ENCODE peak calls at places on chromosomes 4 and X, in ten cellular contexts. One of them, this sample, is unnamed.

GRCh38 chr4:137909910-137910309 is 332.2 kb downstream of the SLC7A11 start:
- DNase-seq in body of pancreas: peak
- DNase-seq in cardiac fibroblast: peak
- DNase-seq in endothelial cell of umbilical vein: no peak
- DNase-seq in heart left ventricle: peak
- DNase-seq in dorsolateral prefrontal cortex: no peak
- DNase-seq in skeletal muscle cell: no peak
- DNase-seq in cardiac muscle cell: peak
- DNase-seq in HFF-Myc: no peak
- DNase-seq in fibroblast of lung: no peak
- DNase-seq in this sample: peak

GRCh38 chr4:128583753-128584712 is 225.5 kb upstream of the JADE1 start:
- DNase-seq in body of pancreas: peak
- DNase-seq in cardiac fibroblast: no peak
- DNase-seq in endothelial cell of umbilical vein: no peak
- DNase-seq in heart left ventricle: peak
- DNase-seq in dorsolateral prefrontal cortex: no peak
- DNase-seq in skeletal muscle cell: no peak
- DNase-seq in cardiac muscle cell: peak
- DNase-seq in HFF-Myc: no peak
- DNase-seq in fibroblast of lung: peak
- DNase-seq in this sample: peak

GRCh38 chr4:170854097-170854496 is 764.3 kb upstream of the AADAT start:
- DNase-seq in body of pancreas: no peak
- DNase-seq in cardiac fibroblast: no peak
- DNase-seq in endothelial cell of umbilical vein: no peak
- DNase-seq in heart left ventricle: no peak
- DNase-seq in dorsolateral prefrontal cortex: no peak
- DNase-seq in skeletal muscle cell: no peak
- DNase-seq in cardiac muscle cell: no peak
- DNase-seq in HFF-Myc: no peak
- DNase-seq in fibroblast of lung: no peak
- DNase-seq in this sample: no peak

GRCh38 chrX:127578395-127578794 is 473.8 kb downstream of the ACTRT1 start:
- DNase-seq in body of pancreas: no peak
- DNase-seq in cardiac fibroblast: no peak
- DNase-seq in endothelial cell of umbilical vein: no peak
- DNase-seq in heart left ventricle: peak
- DNase-seq in dorsolateral prefrontal cortex: peak
- DNase-seq in skeletal muscle cell: no peak
- DNase-seq in cardiac muscle cell: no peak
- DNase-seq in HFF-Myc: no peak
- DNase-seq in fibroblast of lung: no peak
- DNase-seq in this sample: no peak

GRCh38 chr4:112896326-112896892 is 153.0 kb upstream of the ANK2 start:
- DNase-seq in body of pancreas: no peak
- DNase-seq in cardiac fibroblast: no peak
- DNase-seq in endothelial cell of umbilical vein: no peak
- DNase-seq in heart left ventricle: no peak
- DNase-seq in dorsolateral prefrontal cortex: no peak
- DNase-seq in skeletal muscle cell: no peak
- DNase-seq in cardiac muscle cell: no peak
- DNase-seq in HFF-Myc: no peak
- DNase-seq in fibroblast of lung: no peak
- DNase-seq in this sample: no peak

GRCh38 chr4:78288327-78288726 is 231.2 kb downstream of the FRAS1 start:
- DNase-seq in body of pancreas: no peak
- DNase-seq in cardiac fibroblast: peak
- DNase-seq in endothelial cell of umbilical vein: no peak
- DNase-seq in heart left ventricle: no peak
- DNase-seq in dorsolateral prefrontal cortex: no peak
- DNase-seq in skeletal muscle cell: no peak
- DNase-seq in cardiac muscle cell: peak
- DNase-seq in HFF-Myc: no peak
- DNase-seq in fibroblast of lung: no peak
- DNase-seq in this sample: no peak

GRCh38 chr4:168573870-168574269 is 77.0 kb downstream of the PALLD start:
- DNase-seq in body of pancreas: no peak
- DNase-seq in cardiac fibroblast: no peak
- DNase-seq in endothelial cell of umbilical vein: no peak
- DNase-seq in heart left ventricle: no peak
- DNase-seq in dorsolateral prefrontal cortex: no peak
- DNase-seq in skeletal muscle cell: no peak
- DNase-seq in cardiac muscle cell: no peak
- DNase-seq in HFF-Myc: no peak
- DNase-seq in fibroblast of lung: no peak
- DNase-seq in this sample: no peak

GRCh38 chr4:24003926-24004325 is 114.1 kb upstream of the PPARGC1A start:
- DNase-seq in body of pancreas: no peak
- DNase-seq in cardiac fibroblast: no peak
- DNase-seq in endothelial cell of umbilical vein: no peak
- DNase-seq in heart left ventricle: no peak
- DNase-seq in dorsolateral prefrontal cortex: no peak
- DNase-seq in skeletal muscle cell: no peak
- DNase-seq in cardiac muscle cell: no peak
- DNase-seq in HFF-Myc: no peak
- DNase-seq in fibroblast of lung: no peak
- DNase-seq in this sample: no peak

GRCh38 chrX:134622056-134622812 is 36.0 kb downstream of the PLAC1 start:
- DNase-seq in body of pancreas: no peak
- DNase-seq in cardiac fibroblast: peak
- DNase-seq in endothelial cell of umbilical vein: peak
- DNase-seq in heart left ventricle: peak
- DNase-seq in dorsolateral prefrontal cortex: no peak
- DNase-seq in skeletal muscle cell: peak
- DNase-seq in cardiac muscle cell: peak
- DNase-seq in HFF-Myc: peak
- DNase-seq in fibroblast of lung: peak
- DNase-seq in this sample: no peak

GRCh38 chr4:24927039-24927438 is 14.2 kb upstream of the CCDC149 start:
- DNase-seq in body of pancreas: no peak
- DNase-seq in cardiac fibroblast: no peak
- DNase-seq in endothelial cell of umbilical vein: no peak
- DNase-seq in heart left ventricle: no peak
- DNase-seq in dorsolateral prefrontal cortex: no peak
- DNase-seq in skeletal muscle cell: no peak
- DNase-seq in cardiac muscle cell: no peak
- DNase-seq in HFF-Myc: no peak
- DNase-seq in fibroblast of lung: no peak
- DNase-seq in this sample: no peak

GRCh38 chrX:41085105-41085882 is at the start of gene USP9X:
- DNase-seq in body of pancreas: peak
- DNase-seq in cardiac fibroblast: peak
- DNase-seq in endothelial cell of umbilical vein: peak
- DNase-seq in heart left ventricle: peak
- DNase-seq in dorsolateral prefrontal cortex: peak
- DNase-seq in skeletal muscle cell: peak
- DNase-seq in cardiac muscle cell: peak
- DNase-seq in HFF-Myc: peak
- DNase-seq in fibroblast of lung: peak
- DNase-seq in this sample: peak

GRCh38 chr4:7679431-7679830 is 244.7 kb upstream of the PSAPL1 start:
- DNase-seq in body of pancreas: no peak
- DNase-seq in cardiac fibroblast: no peak
- DNase-seq in endothelial cell of umbilical vein: no peak
- DNase-seq in heart left ventricle: no peak
- DNase-seq in dorsolateral prefrontal cortex: no peak
- DNase-seq in skeletal muscle cell: no peak
- DNase-seq in cardiac muscle cell: no peak
- DNase-seq in HFF-Myc: no peak
- DNase-seq in fibroblast of lung: no peak
- DNase-seq in this sample: no peak

GRCh38 chr4:128536746-128537145 is 249.1 kb upstream of the PGRMC2 start:
- DNase-seq in body of pancreas: no peak
- DNase-seq in cardiac fibroblast: no peak
- DNase-seq in endothelial cell of umbilical vein: no peak
- DNase-seq in heart left ventricle: no peak
- DNase-seq in dorsolateral prefrontal cortex: no peak
- DNase-seq in skeletal muscle cell: no peak
- DNase-seq in cardiac muscle cell: no peak
- DNase-seq in HFF-Myc: no peak
- DNase-seq in fibroblast of lung: no peak
- DNase-seq in this sample: no peak

GRCh38 chr4:31360786-31361185 is 640.6 kb downstream of the PCDH7 start:
- DNase-seq in body of pancreas: no peak
- DNase-seq in cardiac fibroblast: peak
- DNase-seq in endothelial cell of umbilical vein: peak
- DNase-seq in heart left ventricle: no peak
- DNase-seq in dorsolateral prefrontal cortex: no peak
- DNase-seq in skeletal muscle cell: peak
- DNase-seq in cardiac muscle cell: peak
- DNase-seq in HFF-Myc: no peak
- DNase-seq in fibroblast of lung: peak
- DNase-seq in this sample: no peak

DNA sequence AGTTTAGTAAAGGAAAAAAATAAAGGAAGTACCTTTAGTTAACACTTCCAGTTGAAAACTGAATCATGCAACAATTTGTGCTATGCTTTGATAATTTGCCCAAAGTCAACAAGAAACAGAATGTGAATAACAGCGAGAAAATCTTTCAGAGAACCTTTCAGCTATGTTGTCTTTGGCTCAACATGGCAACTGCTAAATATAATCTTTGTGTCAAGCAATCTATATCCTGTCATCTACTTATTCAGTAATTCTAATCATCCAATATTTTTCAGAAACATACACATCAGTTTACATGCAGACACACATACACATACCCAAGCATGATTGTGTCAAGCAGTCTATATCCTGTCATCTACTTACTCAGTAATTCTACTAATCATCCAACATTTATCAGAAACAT is 136.0 kb upstream of the PABPC4L start:
- DNase-seq in body of pancreas: no peak
- DNase-seq in cardiac fibroblast: no peak
- DNase-seq in endothelial cell of umbilical vein: peak
- DNase-seq in heart left ventricle: no peak
- DNase-seq in dorsolateral prefrontal cortex: no peak
- DNase-seq in skeletal muscle cell: no peak
- DNase-seq in cardiac muscle cell: no peak
- DNase-seq in HFF-Myc: no peak
- DNase-seq in fibroblast of lung: no peak
- DNase-seq in this sample: no peak
- H3K4me3 ChIP-seq in body of pancreas: no peak
- H3K4me3 ChIP-seq in cardiac fibroblast: no peak
- H3K4me3 ChIP-seq in endothelial cell of umbilical vein: no peak
- H3K4me3 ChIP-seq in heart left ventricle: no peak
- H3K4me3 ChIP-seq in dorsolateral prefrontal cortex: no peak
- H3K4me3 ChIP-seq in skeletal muscle cell: no peak
- H3K4me3 ChIP-seq in cardiac muscle cell: no peak
- H3K4me3 ChIP-seq in HFF-Myc: no peak
- H3K4me3 ChIP-seq in fibroblast of lung: no peak
- H3K4me3 ChIP-seq in this sample: no peak

DNA sequence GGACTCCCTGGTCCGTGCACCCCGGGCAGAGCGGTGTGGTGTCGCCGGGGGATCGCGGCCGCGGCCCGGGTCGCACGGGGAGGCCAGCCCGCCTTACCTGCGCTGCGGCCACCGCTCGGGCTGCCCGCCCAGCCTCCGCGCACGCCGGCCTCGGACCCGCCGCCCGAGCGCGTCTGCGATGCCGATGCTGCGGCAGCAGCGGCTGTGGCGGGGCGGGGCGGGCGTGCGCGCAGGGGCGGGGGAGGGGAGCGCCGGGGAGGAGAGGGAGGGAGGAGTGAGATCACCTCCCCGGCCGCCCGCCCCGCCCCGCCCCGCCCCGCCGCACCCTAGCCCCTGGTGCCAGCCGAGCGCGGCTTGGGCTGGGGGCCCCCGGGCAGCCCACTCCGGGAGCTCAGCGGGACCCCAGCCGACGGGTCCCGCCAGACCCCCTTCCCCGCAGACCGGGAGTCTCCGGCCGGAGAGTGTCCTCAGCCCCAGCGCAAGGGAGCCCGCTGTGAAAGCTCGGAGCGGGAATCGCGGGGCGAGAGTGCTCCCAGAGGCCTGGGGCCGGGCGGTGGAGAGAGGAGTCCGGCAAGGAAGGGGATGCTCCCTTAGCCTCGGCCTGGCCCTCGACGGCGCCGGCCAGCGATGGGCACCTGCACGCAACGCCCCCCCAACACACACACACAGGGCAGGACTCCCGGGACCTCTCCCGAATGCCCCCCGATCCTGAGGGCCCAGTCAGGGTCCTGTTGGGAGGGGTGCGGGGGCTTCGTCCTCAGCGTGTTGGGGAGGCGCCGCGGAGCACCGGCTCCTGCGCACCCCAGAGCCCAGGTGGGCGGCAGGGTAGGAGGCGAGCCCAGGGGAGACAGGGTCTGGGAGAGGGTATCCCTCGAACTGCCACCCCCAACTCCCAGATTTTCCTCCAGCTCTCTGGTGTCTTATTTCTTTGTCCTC is at the start of gene L1CAM:
- DNase-seq in body of pancreas: no peak
- DNase-seq in cardiac fibroblast: no peak
- DNase-seq in endothelial cell of umbilical vein: no peak
- DNase-seq in heart left ventricle: peak
- DNase-seq in dorsolateral prefrontal cortex: no peak
- DNase-seq in skeletal muscle cell: no peak
- DNase-seq in cardiac muscle cell: no peak
- DNase-seq in HFF-Myc: no peak
- DNase-seq in fibroblast of lung: no peak
- DNase-seq in this sample: peak
- H3K4me3 ChIP-seq in body of pancreas: no peak
- H3K4me3 ChIP-seq in cardiac fibroblast: no peak
- H3K4me3 ChIP-seq in endothelial cell of umbilical vein: no peak
- H3K4me3 ChIP-seq in heart left ventricle: no peak
- H3K4me3 ChIP-seq in dorsolateral prefrontal cortex: peak
- H3K4me3 ChIP-seq in skeletal muscle cell: peak
- H3K4me3 ChIP-seq in cardiac muscle cell: peak
- H3K4me3 ChIP-seq in HFF-Myc: no peak
- H3K4me3 ChIP-seq in fibroblast of lung: no peak
- H3K4me3 ChIP-seq in this sample: peak

GRCh38 chr4:13182136-13182535 is 302.0 kb downstream of the RAB28 start:
- DNase-seq in body of pancreas: no peak
- DNase-seq in cardiac fibroblast: no peak
- DNase-seq in endothelial cell of umbilical vein: no peak
- DNase-seq in heart left ventricle: no peak
- DNase-seq in dorsolateral prefrontal cortex: no peak
- DNase-seq in skeletal muscle cell: no peak
- DNase-seq in cardiac muscle cell: no peak
- DNase-seq in HFF-Myc: no peak
- DNase-seq in fibroblast of lung: no peak
- DNase-seq in this sample: no peak
- H3K4me3 ChIP-seq in body of pancreas: no peak
- H3K4me3 ChIP-seq in cardiac fibroblast: no peak
- H3K4me3 ChIP-seq in endothelial cell of umbilical vein: no peak
- H3K4me3 ChIP-seq in heart left ventricle: no peak
- H3K4me3 ChIP-seq in dorsolateral prefrontal cortex: no peak
- H3K4me3 ChIP-seq in skeletal muscle cell: no peak
- H3K4me3 ChIP-seq in cardiac muscle cell: no peak
- H3K4me3 ChIP-seq in HFF-Myc: no peak
- H3K4me3 ChIP-seq in fibroblast of lung: no peak
- H3K4me3 ChIP-seq in this sample: no peak

DNA sequence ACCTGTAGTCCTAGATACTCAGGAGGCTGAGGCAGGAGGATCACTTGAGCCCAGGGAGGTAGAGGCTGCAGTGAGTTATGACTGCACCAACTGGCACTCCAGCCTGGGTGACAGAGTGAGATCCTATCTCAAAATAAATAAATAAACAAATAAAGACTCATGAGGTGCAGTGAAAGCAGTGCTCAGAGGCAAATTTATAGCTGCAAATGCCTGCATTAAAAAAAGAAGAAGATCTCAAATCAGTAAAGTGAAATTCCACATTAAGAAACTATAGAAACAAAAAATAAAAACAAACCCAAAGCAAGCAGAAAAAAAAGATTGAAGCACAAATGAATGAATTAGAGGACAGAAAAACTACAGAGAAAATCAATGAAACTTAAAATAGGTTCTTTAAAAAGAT is 22.5 kb upstream of the HSD17B13 start:
- DNase-seq in body of pancreas: no peak
- DNase-seq in cardiac fibroblast: no peak
- DNase-seq in endothelial cell of umbilical vein: no peak
- DNase-seq in heart left ventricle: no peak
- DNase-seq in dorsolateral prefrontal cortex: no peak
- DNase-seq in skeletal muscle cell: no peak
- DNase-seq in cardiac muscle cell: no peak
- DNase-seq in HFF-Myc: no peak
- DNase-seq in fibroblast of lung: no peak
- DNase-seq in this sample: no peak
- H3K4me3 ChIP-seq in body of pancreas: no peak
- H3K4me3 ChIP-seq in cardiac fibroblast: no peak
- H3K4me3 ChIP-seq in endothelial cell of umbilical vein: no peak
- H3K4me3 ChIP-seq in heart left ventricle: no peak
- H3K4me3 ChIP-seq in dorsolateral prefrontal cortex: no peak
- H3K4me3 ChIP-seq in skeletal muscle cell: no peak
- H3K4me3 ChIP-seq in cardiac muscle cell: no peak
- H3K4me3 ChIP-seq in HFF-Myc: no peak
- H3K4me3 ChIP-seq in fibroblast of lung: no peak
- H3K4me3 ChIP-seq in this sample: no peak

This sample was measured in BE2C.